ENCODE peak calls at places on chromosomes 6 and 20, in five cellular contexts. S is MV-4-11, U is GM06990, V is NAMALWA, F is choroid plexus epithelial cell. Z is an unnamed sample.

GRCh38 chr6:132548746-132549463 is 3.6 kb upstream of the TAAR8 start:
- DNase-seq in F (no peak), S (no peak), U (no peak), V (no peak), Z (no peak)

GRCh38 chr20:49406666-49407065 is 75.8 kb downstream of the KCNB1 start:
- DNase-seq in F (no peak), S (no peak), V (no peak), U (no peak), Z (no peak)

GRCh38 chr20:17452441-17452840 is 78.7 kb downstream of the BFSP1 start:
- DNase-seq in U (no peak), S (no peak), V (no peak), F (no peak), Z (no peak)

GRCh38 chr20:1322511-1323245 is 6.3 kb downstream of the SDCBP2 start:
- DNase-seq in U (no peak), V (no peak), S (no peak), F (peak; percentile 95), Z (no peak)

GRCh38 chr6:7050911-7051779 is 56.6 kb upstream of the RREB1 start:
- DNase-seq in V (no peak), U (peak; percentile 51), S (no peak), F (peak; percentile 73), Z (peak; percentile 23)

GRCh38 chr20:23021941-23022340 is 13.2 kb upstream of the SSTR4 start:
- DNase-seq in U (no peak), S (peak; percentile 50), V (no peak), F (no peak), Z (no peak)

GRCh38 chr6:22926613-22927348 is 357.4 kb downstream of the HDGFL1 start:
- DNase-seq in F (no peak), S (no peak), U (no peak), V (no peak), Z (no peak)

GRCh38 chr6:40957616-40958492 is 81.2 kb downstream of the UNC5CL start:
- DNase-seq in F (peak; percentile 35), S (no peak), V (no peak), U (no peak), Z (no peak)

GRCh38 chr20:59723607-59724456 is 119.5 kb downstream of the PHACTR3 start:
- DNase-seq in U (no peak), V (no peak), S (peak; percentile 51), F (no peak), Z (no peak)

GRCh38 chr20:3276400-3277015 is 37.5 kb upstream of the SLC4A11 start:
- DNase-seq in U (no peak), S (no peak), F (peak; percentile 55), V (peak; percentile 17), Z (no peak)